ENCODE peak calls at places on chromosomes 2 and 18, in five cellular contexts. D is tibial artery, G is LoVo, H is IMR-90, F is NB4. V is an unnamed sample.

GRCh38 chr18:55863876-55864275 is 275.9 kb upstream of the TCF4 start:
- DNase-seq in D (no peak), G (no peak), H (peak), F (no peak), V (peak)

GRCh38 chr2:30666307-30666874 is 140.9 kb downstream of the CAPN13 start:
- DNase-seq in D (no peak), G (no peak), H (peak), F (peak), V (no peak)

GRCh38 chr2:164145093-164145987 is 409.5 kb upstream of the FIGN start:
- DNase-seq in D (no peak), G (no peak), H (peak), F (no peak), V (no peak)

GRCh38 chr18:55861266-55861665 is 273.3 kb upstream of the TCF4 start:
- DNase-seq in D (no peak), G (no peak), H (peak), F (no peak), V (no peak)

GRCh38 chr2:216775043-216775453 is 79.7 kb upstream of the IGFBP5 start:
- DNase-seq in D (peak), G (peak), H (peak), F (peak), V (peak)

GRCh38 chr2:148540022-148540421 is 104.5 kb upstream of the EPC2 start:
- DNase-seq in D (no peak), G (no peak), H (no peak), F (no peak), V (no peak)

GRCh38 chr18:63997606-63998005 is 27.7 kb downstream of the SERPINB8 start:
- DNase-seq in D (no peak), G (no peak), H (peak), F (no peak), V (no peak)

GRCh38 chr18:74005320-74006110 is 142.1 kb downstream of the FBXO15 start:
- DNase-seq in D (no peak), G (no peak), H (no peak), F (no peak), V (no peak)

GRCh38 chr2:99692785-99693184 is 203.0 kb upstream of the REV1 start:
- DNase-seq in D (no peak), G (no peak), H (no peak), F (no peak), V (no peak)

GRCh38 chr18:76821875-76822509 is 365 bp upstream of the ZNF236 start:
- DNase-seq in D (peak), G (peak), H (peak), F (peak), V (peak)

GRCh38 chr2:98637401-98638144 is 29.2 kb downstream of the UNC50 start:
- DNase-seq in D (no peak), G (no peak), H (no peak), F (no peak), V (no peak)

GRCh38 chr18:77067315-77068061 is 65.1 kb downstream of the MBP start:
- DNase-seq in D (peak), G (no peak), H (peak), F (peak), V (peak)

GRCh38 chr2:24856791-24857211 is 63.2 kb downstream of the ADCY3 start:
- DNase-seq in D (no peak), G (no peak), H (no peak), F (no peak), V (peak)

GRCh38 chr2:82320296-82320695 is 2015.7 kb upstream of the LRRTM1 start:
- DNase-seq in D (no peak), G (no peak), H (no peak), F (no peak), V (no peak)

GRCh38 chr2:40098786-40099470 is 319.9 kb upstream of the THUMPD2 start:
- DNase-seq in D (no peak), G (no peak), H (peak), F (no peak), V (no peak)

GRCh38 chr2:210195066-210195852 is 24.1 kb upstream of the KANSL1L start:
- DNase-seq in D (no peak), G (peak), H (peak), F (peak), V (no peak)

GRCh38 chr2:163417596-163418337 is 318.0 kb downstream of the FIGN start:
- DNase-seq in D (no peak), G (no peak), H (no peak), F (no peak), V (no peak)

GRCh38 chr2:181313845-181314244 is 143.3 kb upstream of the ITGA4 start:
- DNase-seq in D (no peak), G (no peak), H (no peak), F (no peak), V (no peak)

GRCh38 chr2:173053043-173053699 is 22.5 kb upstream of the MAP3K20 start:
- DNase-seq in D (no peak), G (no peak), H (no peak), F (no peak), V (no peak)

GRCh38 chr2:163630836-163631235 is 105.0 kb downstream of the FIGN start:
- DNase-seq in D (no peak), G (no peak), H (no peak), F (no peak), V (no peak)

GRCh38 chr2:37573406-37573805 is 98.0 kb downstream of the CDC42EP3 start:
- DNase-seq in D (no peak), G (no peak), H (peak), F (no peak), V (no peak)

GRCh38 chr2:54396107-54396506 is 60.0 kb upstream of the SPTBN1 start:
- DNase-seq in D (no peak), G (no peak), H (peak), F (peak), V (no peak)

GRCh38 chr2:190804182-190804795 is 76.3 kb upstream of the GLS start:
- DNase-seq in D (no peak), G (no peak), H (peak), F (peak), V (no peak)

GRCh38 chr18:58662118-58662517 is 9.1 kb upstream of the MALT1 start:
- DNase-seq in D (no peak), G (no peak), H (no peak), F (no peak), V (no peak)

GRCh38 chr2:238882083-238882755 is 34.3 kb downstream of the TWIST2 start:
- DNase-seq in D (no peak), G (no peak), H (peak), F (no peak), V (no peak)

GRCh38 chr2:21486445-21486844 is 362.7 kb downstream of the TDRD15 start:
- DNase-seq in D (no peak), G (no peak), H (no peak), F (no peak), V (no peak)

GRCh38 chr2:65537651-65538385 is 105.4 kb upstream of the SPRED2 start:
- DNase-seq in D (no peak), G (no peak), H (peak), F (no peak), V (no peak)

GRCh38 chr2:43323810-43324588 is 97.6 kb upstream of the ZFP36L2 start:
- DNase-seq in D (peak), G (no peak), H (no peak), F (no peak), V (peak)

GRCh38 chr2:28683100-28683706 is 68.4 kb upstream of the PPP1CB start:
- DNase-seq in D (peak), G (no peak), H (peak), F (no peak), V (peak)

GRCh38 chr2:119029297-119029696 is 87.3 kb downstream of the MARCO start:
- DNase-seq in D (no peak), G (no peak), H (no peak), F (no peak), V (no peak)

GRCh38 chr2:176763871-176764404 is 448.7 kb upstream of the HNRNPA3 start:
- DNase-seq in D (no peak), G (no peak), H (no peak), F (no peak), V (no peak)

GRCh38 chr2:10424051-10424450 is 24.1 kb downstream of the ODC1 start:
- DNase-seq in D (no peak), G (no peak), H (peak), F (no peak), V (no peak)

GRCh38 chr18:1751249-1751648 is 820.1 kb downstream of the METTL4 start:
- DNase-seq in D (no peak), G (no peak), H (no peak), F (no peak), V (no peak)

GRCh38 chr2:122491011-122491410 is 735.6 kb downstream of the TSN start:
- DNase-seq in D (no peak), G (no peak), H (no peak), F (no peak), V (no peak)

GRCh38 chr2:222569826-222570225 is 86.1 kb downstream of the FARSB start:
- DNase-seq in D (no peak), G (no peak), H (peak), F (no peak), V (no peak)

GRCh38 chr2:174656035-174656434 is 58.4 kb upstream of the WIPF1 start:
- DNase-seq in D (no peak), G (no peak), H (no peak), F (no peak), V (no peak)